ENCODE peak calls at places on chromosomes 7 and 10, in five cellular contexts. C is esophagus squamous epithelium, W is right atrium auricular region, M is H7, B is bronchial epithelial cell. I is an unnamed sample. For H3K36me3, the result is how much of the 10 kb centered on the place peaks cover.

GRCh38 chr7:38369816-38370493 is 96.5 kb upstream of the TARP start:
- DNase-seq in B (peak), M (peak), W (peak), C (peak), I (peak)

GRCh38 chr7:93055543-93056107 is 62.2 kb downstream of the SAMD9 start:
- DNase-seq in C (no peak), B (peak), M (peak), W (no peak), I (no peak)

GRCh38 chr7:55409474-55410225 is 44.5 kb downstream of the LANCL2 start:
- DNase-seq in W (no peak), B (no peak), M (no peak), C (no peak), I (no peak)

GRCh38 chr10:122471531-122472177 is 10.3 kb downstream of the HTRA1 start:
- DNase-seq in M (no peak), W (no peak), B (peak), C (no peak), I (no peak)

GRCh38 chr7:78018541-78019456 is 220.2 kb downstream of the PHTF2 start:
- DNase-seq in B (no peak), W (peak), M (no peak), C (no peak), I (no peak)

GRCh38 chr10:13984647-13985155 is 346.0 kb downstream of the FRMD4A start:
- DNase-seq in B (peak), M (no peak), C (no peak), W (no peak), I (no peak)

GRCh38 chr10:71272122-71272771 is 46.8 kb upstream of the SLC29A3 start:
- DNase-seq in M (peak), W (no peak), C (no peak), B (peak), I (no peak)

GRCh38 chr10:132667613-132668394 is 118.1 kb downstream of the NKX6-2 start:
- DNase-seq in B (peak), C (no peak), W (no peak), M (no peak), I (peak)

GRCh38 chr10:88764110-88764509 is 4.3 kb downstream of the LIPN start:
- DNase-seq in C (no peak), W (no peak), B (no peak), M (no peak), I (no peak)

GRCh38 chr10:110944997-110945396 is 25.6 kb downstream of the SHOC2 start:
- DNase-seq in W (no peak), M (no peak), C (no peak), B (peak), I (no peak)

GRCh38 chr10:75407296-75407715 is 5.7 kb upstream of the ZNF503 start:
- DNase-seq in B (no peak), C (no peak), M (peak), W (no peak), I (no peak)

GRCh38 chr7:141028767-141029166 is 14.0 kb upstream of the MRPS33 start:
- DNase-seq in C (no peak), M (no peak), B (no peak), W (no peak), I (no peak)

GRCh38 chr7:131071786-131072504 is 255.7 kb upstream of the MKLN1 start:
- DNase-seq in C (no peak), W (peak), M (no peak), B (peak), I (no peak)

GRCh38 chr7:132475669-132476116 is 100.6 kb downstream of the PLXNA4 start:
- DNase-seq in W (no peak), C (no peak), B (no peak), M (peak), I (no peak)

GRCh38 chr7:98282727-98283126 is 1.2 kb downstream of the BRI3 start:
- DNase-seq in W (no peak), C (no peak), B (no peak), M (no peak), I (no peak)

GRCh38 chr10:97667462-97667861 is 19.6 kb downstream of the AVPI1 start:
- DNase-seq in B (no peak), M (no peak), C (no peak), W (no peak), I (no peak)

GRCh38 chr10:46531737-46532136 is 24.7 kb downstream of the GPRIN2 start:
- DNase-seq in B (no peak), C (no peak), W (no peak), M (no peak), I (no peak)

GRCh38 chr10:28663576-28664368 is 13.5 kb upstream of the BAMBI start:
- DNase-seq in B (peak), C (no peak), M (peak), W (peak), I (no peak)

GRCh38 chr7:116653204-116653603 is 18.8 kb upstream of the MET start:
- DNase-seq in M (no peak), C (no peak), W (no peak), B (peak), I (peak)

GRCh38 chr7:149870274-149870673 is 3.5 kb upstream of the ATP6V0E2 start:
- DNase-seq in W (no peak), C (no peak), M (no peak), B (no peak), I (no peak)

GRCh38 chr7:2048006-2048405 is 184.7 kb downstream of the MAD1L1 start:
- DNase-seq in W (no peak), B (no peak), M (no peak), C (no peak), I (no peak)

GRCh38 chr10:48307584-48307983 is 1.1 kb downstream of the MAPK8 start:
- DNase-seq in C (no peak), M (no peak), B (no peak), W (no peak), I (no peak)

GRCh38 chr10:117609095-117609821 is 66.7 kb downstream of the EMX2 start:
- DNase-seq in W (peak), B (peak), C (no peak), M (no peak), I (peak)

GRCh38 chr7:151121380-151122170 is 35.3 kb downstream of the AGAP3 start:
- DNase-seq in C (no peak), B (no peak), W (no peak), M (no peak), I (no peak)

GRCh38 chr10:67141300-67141699 is 215.5 kb downstream of the LRRTM3 start:
- DNase-seq in W (no peak), C (no peak), M (no peak), B (no peak), I (no peak)

GRCh38 chr10:102673961-102674511 is 29.8 kb downstream of the TRIM8 start:
- DNase-seq in W (peak), B (peak), M (peak), C (no peak), I (peak)

GRCh38 chr7:29921404-29922010 is 68.1 kb downstream of the SCRN1 start:
- DNase-seq in C (no peak), B (peak), W (no peak), M (peak), I (peak)

GRCh38 chr10:17326377-17326776 is 98.3 kb downstream of the VIM start:
- DNase-seq in W (no peak), C (no peak), M (no peak), B (no peak), I (no peak)

GRCh38 chr7:113636727-113637421 is 281.9 kb downstream of the PPP1R3A start:
- DNase-seq in W (no peak), M (no peak), B (peak), C (no peak), I (no peak)

GRCh38 chr10:88640186-88640585 is 24.1 kb upstream of the LIPF start:
- DNase-seq in W (no peak), C (no peak), B (no peak), M (no peak), I (no peak)

GRCh38 chr10:113111900-113112853 is 162.1 kb downstream of the TCF7L2 start:
- DNase-seq in W (no peak), M (no peak), C (no peak), B (peak), I (no peak)

GRCh38 chr7:157662110-157662791 is 325.4 kb downstream of the DNAJB6 start:
- DNase-seq in W (no peak), B (no peak), M (peak), C (no peak), I (no peak)

GRCh38 chr10:103574116-103575061 is 80.9 kb downstream of the NEURL1 start:
- DNase-seq in C (no peak), B (no peak), W (no peak), M (no peak), I (no peak)

GRCh38 chr7:24152356-24152755 is 131.6 kb upstream of the NPY start:
- DNase-seq in W (no peak), B (no peak), C (no peak), M (no peak), I (peak)

GRCh38 chr7:102404005-102404861 is 8.1 kb downstream of the PRKRIP1 start:
- DNase-seq in C (no peak), M (peak), B (peak), W (no peak), I (peak)

GRCh38 chr7:36723951-36724664 is at the start of gene AOAH:
- DNase-seq in C (peak), M (no peak), W (peak), B (no peak), I (no peak)

GRCh38 chr7:95396136-95397032 is at the start of gene PON3:
- DNase-seq in M (peak), B (peak), C (no peak), W (no peak), I (no peak)

DNA sequence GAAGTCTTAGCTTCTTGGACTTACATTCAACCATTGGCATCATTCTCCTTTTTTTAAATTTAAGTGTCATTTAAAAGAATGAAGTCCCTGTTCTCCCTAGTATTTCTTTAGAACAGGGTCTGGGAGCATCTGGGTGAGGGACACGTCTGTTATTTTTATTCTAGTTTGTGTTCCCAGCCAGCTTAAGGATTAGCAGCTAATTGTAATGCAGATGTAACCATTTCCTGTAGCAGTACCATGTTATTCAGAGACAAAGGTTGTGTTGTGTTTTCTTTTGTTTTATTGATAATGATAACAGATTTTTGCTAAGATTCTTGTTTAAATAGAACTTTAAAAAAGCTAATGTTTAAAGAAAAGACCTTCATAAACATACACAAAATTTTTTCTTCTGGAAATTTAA is 34.3 kb downstream of the BMS1 start:
- DNase-seq in W (no peak), B (no peak), C (no peak), M (no peak), I (no peak)
- H3K36me3 ChIP-seq in W (under half), B (under half), C (under half), M (under half), I (under half)

GRCh38 chr10:87524296-87524695 is 19.6 kb downstream of the MINPP1 start:
- DNase-seq in W (no peak), C (no peak), B (no peak), M (no peak), I (no peak)

GRCh38 chr10:87523731-87524130 is 19.0 kb downstream of the MINPP1 start:
- DNase-seq in W (no peak), M (no peak), C (no peak), B (no peak), I (no peak)

GRCh38 chr10:87519582-87519981 is 14.9 kb downstream of the MINPP1 start:
- DNase-seq in C (no peak), M (no peak), W (no peak), B (no peak), I (no peak)

GRCh38 chr10:87518937-87519336 is 14.2 kb downstream of the MINPP1 start:
- DNase-seq in C (no peak), B (no peak), M (no peak), W (no peak), I (no peak)
- H3K36me3 ChIP-seq in C (under half), B (under half), M (under half), W (under half), I (under half)

GRCh38 chr10:34494012-34494411 is 321.1 kb downstream of the PARD3 start:
- DNase-seq in W (no peak), M (no peak), C (no peak), B (peak), I (no peak)

GRCh38 chr10:34491666-34492065 is 323.4 kb downstream of the PARD3 start:
- DNase-seq in C (no peak), M (no peak), B (no peak), W (no peak), I (no peak)

GRCh38 chr10:34498821-34499220 is 316.3 kb downstream of the PARD3 start:
- DNase-seq in W (no peak), C (no peak), M (no peak), B (no peak), I (no peak)

GRCh38 chr10:34492081-34492480 is 323.0 kb downstream of the PARD3 start:
- DNase-seq in M (no peak), C (no peak), B (peak), W (no peak), I (no peak)

DNA sequence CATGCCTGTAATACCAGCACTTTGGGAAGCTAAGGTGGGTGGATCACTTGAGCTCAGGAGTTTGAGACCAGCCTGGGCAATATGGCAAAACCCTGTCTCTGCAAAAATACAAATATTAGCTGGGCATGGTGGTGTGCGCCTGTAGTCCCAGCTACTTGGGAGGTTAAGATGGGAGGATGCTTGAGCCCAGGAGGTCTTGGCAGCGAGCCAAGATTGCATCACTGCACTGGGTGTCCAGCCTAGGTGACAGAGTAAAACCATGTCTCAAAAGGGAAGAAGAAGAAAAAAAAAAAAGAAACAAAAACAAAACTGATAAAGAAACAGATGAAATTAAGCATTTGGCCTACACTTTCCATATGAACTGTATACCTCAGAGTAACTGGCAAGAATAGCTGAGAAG is 319.2 kb downstream of the PARD3 start:
- DNase-seq in M (no peak), B (no peak), C (no peak), W (no peak), I (no peak)
- H3K36me3 ChIP-seq in M (under half), B (under half), C (under half), W (under half), I (under half)

GRCh38 chr7:107877731-107878382 is 13.1 kb upstream of the DLD start:
- DNase-seq in W (no peak), M (no peak), C (no peak), B (no peak), I (no peak)

GRCh38 chr7:107870427-107871000 is 20.5 kb upstream of the DLD start:
- DNase-seq in B (no peak), M (no peak), W (no peak), C (no peak), I (no peak)

GRCh38 chr7:107874097-107874496 is 16.9 kb upstream of the DLD start:
- DNase-seq in C (no peak), M (no peak), W (no peak), B (no peak), I (no peak)

GRCh38 chr7:107878636-107879035 is 12.3 kb upstream of the DLD start:
- DNase-seq in W (no peak), M (no peak), B (peak), C (no peak), I (no peak)

DNA sequence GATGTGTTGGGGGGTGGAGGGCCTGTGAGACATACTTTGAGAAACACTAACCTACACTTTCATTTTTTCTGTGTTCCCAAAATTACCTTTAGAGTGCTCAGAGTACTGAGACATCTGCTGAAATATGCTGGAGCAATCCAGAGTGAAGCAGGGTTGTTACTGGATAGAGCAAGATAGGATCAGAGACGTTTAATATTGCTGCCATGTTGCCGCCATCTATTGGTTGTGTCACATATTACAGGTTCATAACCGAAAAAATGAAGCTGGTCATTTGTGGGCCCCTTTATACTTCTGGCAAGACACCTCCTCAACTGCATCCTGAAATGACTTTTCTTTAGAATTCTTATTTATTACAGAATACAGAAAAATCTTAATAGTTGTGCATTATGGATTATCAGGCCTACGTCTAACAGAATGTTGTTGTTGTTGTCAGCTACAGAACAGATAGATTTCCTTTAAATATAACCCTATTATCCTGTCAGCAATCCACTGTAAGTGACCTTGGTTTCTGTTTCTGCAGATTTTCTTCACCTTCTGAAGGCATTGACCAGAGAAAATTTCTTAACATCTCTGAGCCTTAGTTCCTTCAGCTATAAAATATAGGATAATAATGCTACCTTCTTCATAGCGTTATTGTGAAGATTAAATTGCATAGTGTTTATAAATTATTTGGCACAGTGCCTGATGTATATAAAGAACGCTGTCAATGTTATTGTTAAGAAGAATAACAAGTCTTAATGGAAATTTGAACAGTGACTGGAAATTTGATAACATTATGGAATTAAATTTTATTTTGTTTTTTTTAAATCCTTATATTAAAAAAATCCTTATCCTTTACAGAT is 16.2 kb upstream of the DLD start:
- DNase-seq in M (peak), C (no peak), B (peak), W (no peak), I (no peak)
- H3K36me3 ChIP-seq in M (under half), C (under half), B (under half), W (under half), I (under half)

GRCh38 chr10:73746721-73747120 is 2.5 kb downstream of the SEC24C start:
- DNase-seq in B (no peak), W (no peak), M (no peak), C (no peak), I (no peak)
- H3K36me3 ChIP-seq in B (under half), W (under half), M (under half), C (under half), I (under half)

GRCh38 chr7:46544396-46545008 is 623.4 kb upstream of the IGFBP3 start:
- DNase-seq in B (peak), M (no peak), C (no peak), W (no peak), I (peak)
- H3K36me3 ChIP-seq in B (under half), M (under half), C (under half), W (under half), I (under half)

GRCh38 chr10:95646160-95646559 is 10.4 kb downstream of the ALDH18A1 start:
- DNase-seq in W (no peak), C (no peak), B (no peak), M (no peak), I (no peak)

GRCh38 chr10:95644935-95645334 is 11.6 kb downstream of the ALDH18A1 start:
- DNase-seq in B (no peak), C (no peak), M (no peak), W (no peak), I (no peak)

GRCh38 chr10:95650232-95650631 is 6.3 kb downstream of the ALDH18A1 start:
- DNase-seq in B (no peak), M (peak), C (no peak), W (no peak), I (no peak)

GRCh38 chr10:95651346-95652115 is 5.0 kb downstream of the ALDH18A1 start:
- DNase-seq in B (no peak), C (no peak), W (no peak), M (no peak), I (no peak)

DNA sequence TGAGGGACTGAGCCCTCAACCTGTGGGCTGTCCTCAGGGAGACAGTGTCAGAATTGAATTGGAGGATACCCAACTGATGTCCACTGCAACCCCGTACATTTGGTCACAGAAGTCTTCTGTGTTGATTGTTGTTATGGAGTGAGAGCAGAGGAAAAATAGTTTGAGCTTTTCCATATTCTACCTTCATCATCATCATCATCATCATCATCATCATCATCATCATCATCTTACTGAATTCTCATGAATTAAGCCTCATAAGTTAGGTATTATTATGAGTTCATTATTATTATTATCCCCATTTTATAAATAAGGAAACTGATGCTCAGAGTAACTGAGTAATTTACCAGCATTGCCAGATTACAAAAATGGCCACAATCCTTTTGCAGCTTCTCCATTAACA is 8.4 kb downstream of the ALDH18A1 start:
- DNase-seq in B (no peak), M (no peak), W (no peak), C (no peak), I (no peak)
- H3K36me3 ChIP-seq in B (under half), M (under half), W (under half), C (under half), I (under half)

I was measured in kidney epithelial cell.